ENCODE peak calls at places on chromosomes 6 and 20, in five cellular contexts. W, Q, G, X and F are unnamed samples.
A peak's percentile ranks its signal among the peaks of the same experiment; 100 is the strongest.

GRCh38 chr20:21380711-21381110 is 16.6 kb downstream of the NKX2-4 start:
- DNase-seq in Q (no peak), G (no peak), W (no peak), X (no peak), F (no peak)

GRCh38 chr20:31497838-31498540 is 16.3 kb upstream of the HM13 start:
- DNase-seq in G (no peak), X (peak; percentile 62), W (peak; percentile 42), Q (no peak), F (peak; percentile 82)

GRCh38 chr6:36033935-36034334 is 6.3 kb downstream of the MAPK14 start:
- DNase-seq in X (no peak), W (peak; percentile 52), Q (peak; percentile 19), G (peak; percentile 11), F (no peak)

GRCh38 chr6:110041149-110041548 is 63.0 kb downstream of the GPR6 start:
- DNase-seq in G (no peak), Q (no peak), W (no peak), X (no peak), F (no peak)

GRCh38 chr6:4732691-4733315 is 43.4 kb upstream of the CDYL start:
- DNase-seq in G (peak; percentile 90), Q (peak; percentile 32), W (peak; percentile 96), X (peak; percentile 56), F (peak; percentile 90)

GRCh38 chr6:41935685-41936072 is 5.9 kb downstream of the CCND3 start:
- DNase-seq in G (no peak), W (no peak), Q (no peak), X (no peak), F (no peak)

GRCh38 chr20:62363920-62364851 is 2.9 kb downstream of the LAMA5 start:
- DNase-seq in W (peak; percentile 34), X (peak; percentile 46), Q (peak; percentile 28), G (no peak), F (peak; percentile 68)

GRCh38 chr6:154847318-154847717 is 114.1 kb downstream of the SCAF8 start:
- DNase-seq in Q (no peak), X (no peak), W (no peak), G (no peak), F (no peak)

GRCh38 chr6:77092971-77093370 is 370.3 kb downstream of the HTR1B start:
- DNase-seq in W (peak; percentile 3), Q (no peak), X (no peak), G (peak; percentile 9), F (peak; percentile 76)

GRCh38 chr20:46985241-46985640 is 90.6 kb downstream of the EYA2 start:
- DNase-seq in X (no peak), Q (no peak), W (no peak), G (no peak), F (no peak)

GRCh38 chr20:38354227-38354626 is 7.9 kb downstream of the LBP start:
- DNase-seq in W (no peak), X (no peak), G (no peak), Q (no peak), F (no peak)

GRCh38 chr6:155313602-155314091 is 637 bp downstream of the TFB1M start:
- DNase-seq in W (peak; percentile 10), G (peak; percentile 10), X (no peak), Q (no peak), F (peak; percentile 14)

GRCh38 chr20:15654208-15654649 is 919.0 kb downstream of the KIF16B start:
- DNase-seq in X (no peak), Q (no peak), W (peak; percentile 11), G (peak; percentile 45), F (peak; percentile 63)

GRCh38 chr20:44637490-44638372 is 13.8 kb downstream of the ADA start:
- DNase-seq in Q (peak; percentile 84), W (no peak), G (no peak), X (peak; percentile 82), F (no peak)

GRCh38 chr20:3195607-3196230 is 8.8 kb downstream of the DDRGK1 start:
- DNase-seq in G (no peak), W (no peak), X (no peak), Q (no peak), F (no peak)

GRCh38 chr20:25077610-25078169 is 4.3 kb downstream of the VSX1 start:
- DNase-seq in X (peak; percentile 72), Q (peak; percentile 82), G (no peak), W (peak; percentile 14), F (peak; percentile 40)

GRCh38 chr6:143427109-143427817 is 23.2 kb downstream of the ADAT2 start:
- DNase-seq in G (peak; percentile 87), Q (peak; percentile 31), W (peak; percentile 84), X (peak; percentile 55), F (peak; percentile 85)

GRCh38 chr6:128885381-128885780 is 2.4 kb downstream of the LAMA2 start:
- DNase-seq in W (no peak), X (no peak), G (no peak), Q (no peak), F (no peak)

GRCh38 chr6:104754788-104755409 is 104.8 kb downstream of the HACE1 start:
- DNase-seq in G (no peak), Q (no peak), X (no peak), W (peak; percentile 3), F (peak; percentile 32)

GRCh38 chr6:15479761-15480160 is 183.1 kb downstream of the DTNBP1 start:
- DNase-seq in X (no peak), G (peak; percentile 44), W (peak; percentile 65), Q (no peak), F (no peak)

GRCh38 chr6:122620428-122620827 is 10.2 kb downstream of the PKIB start:
- DNase-seq in G (no peak), X (no peak), Q (no peak), W (no peak), F (no peak)

GRCh38 chr6:122620902-122621301 is 10.7 kb downstream of the PKIB start:
- DNase-seq in X (no peak), Q (no peak), G (peak; percentile 55), W (peak; percentile 70), F (no peak)

GRCh38 chr6:122623279-122623678 is 13.1 kb downstream of the PKIB start:
- DNase-seq in Q (no peak), W (peak; percentile 44), G (no peak), X (no peak), F (peak; percentile 3)

GRCh38 chr6:122621638-122622037 is 11.4 kb downstream of the PKIB start:
- DNase-seq in X (no peak), G (no peak), Q (no peak), W (no peak), F (no peak)

GRCh38 chr6:122622404-122622938 is 12.3 kb downstream of the PKIB start:
- DNase-seq in W (peak; percentile 43), Q (no peak), X (peak; percentile 9), G (no peak), F (no peak)
- TF ChIP-seq CTCF in W (no peak), Q (no peak), X (no peak), G (no peak), F (no peak)

GRCh38 chr6:99821164-99821563 is 172.9 kb downstream of the MCHR2 start:
- DNase-seq in X (no peak), Q (no peak), G (no peak), W (no peak), F (no peak)

GRCh38 chr6:99819853-99820252 is 174.2 kb downstream of the MCHR2 start:
- DNase-seq in W (no peak), Q (no peak), X (no peak), G (no peak), F (no peak)

GRCh38 chr6:99818161-99818560 is 175.9 kb downstream of the MCHR2 start:
- DNase-seq in X (no peak), W (no peak), Q (no peak), G (no peak), F (no peak)

GRCh38 chr6:99822741-99823512 is 171.1 kb downstream of the MCHR2 start:
- DNase-seq in W (peak; percentile 57), X (no peak), G (peak; percentile 67), Q (no peak), F (peak; percentile 49)
- TF ChIP-seq CTCF in W (peak; percentile 64), X (peak; percentile 14), G (peak; percentile 59), Q (no peak), F (peak; percentile 39)

GRCh38 chr6:52517502-52518278 is 59.2 kb downstream of the TRAM2 start:
- DNase-seq in X (peak; percentile 86), Q (peak; percentile 91), W (peak; percentile 97), G (peak; percentile 97), F (peak; percentile 98)
- TF ChIP-seq CTCF in X (no peak), Q (no peak), W (no peak), G (no peak), F (no peak)

DNA sequence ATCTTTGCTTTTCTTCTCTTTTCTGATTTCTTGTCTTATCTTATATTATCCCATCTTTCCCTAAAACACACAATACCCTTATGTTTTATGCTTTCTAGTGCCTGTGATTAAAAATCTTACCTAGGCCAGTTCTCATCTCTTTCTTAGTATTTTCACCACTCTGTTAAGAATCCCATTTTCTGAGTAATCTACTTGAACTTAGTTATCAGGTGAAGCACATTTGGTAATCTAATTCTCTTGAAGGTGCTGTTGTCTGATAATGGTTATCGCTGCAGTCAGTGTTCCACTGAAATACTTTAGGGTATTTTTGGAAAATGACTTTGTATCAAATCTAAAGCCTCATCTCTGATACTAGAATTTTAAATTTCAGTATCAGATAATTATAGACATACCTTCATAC is 192.5 kb upstream of the MAN1A1 start:
- DNase-seq in Q (no peak), G (no peak), W (no peak), X (no peak), F (no peak)
- TF ChIP-seq CTCF in Q (no peak), G (no peak), W (no peak), X (no peak), F (no peak)

GRCh38 chr20:51262240-51262639 is 239.3 kb upstream of the KCNG1 start:
- DNase-seq in X (no peak), G (no peak), Q (no peak), W (no peak), F (no peak)

GRCh38 chr20:51258582-51259175 is 235.8 kb upstream of the KCNG1 start:
- DNase-seq in W (peak; percentile 64), X (no peak), G (peak; percentile 11), Q (no peak), F (peak; percentile 7)

GRCh38 chr20:51265366-51265765 is 242.5 kb upstream of the KCNG1 start:
- DNase-seq in W (no peak), Q (no peak), G (no peak), X (no peak), F (no peak)

GRCh38 chr20:51255417-51255816 is 232.5 kb upstream of the KCNG1 start:
- DNase-seq in Q (no peak), X (no peak), W (no peak), G (no peak), F (no peak)

DNA sequence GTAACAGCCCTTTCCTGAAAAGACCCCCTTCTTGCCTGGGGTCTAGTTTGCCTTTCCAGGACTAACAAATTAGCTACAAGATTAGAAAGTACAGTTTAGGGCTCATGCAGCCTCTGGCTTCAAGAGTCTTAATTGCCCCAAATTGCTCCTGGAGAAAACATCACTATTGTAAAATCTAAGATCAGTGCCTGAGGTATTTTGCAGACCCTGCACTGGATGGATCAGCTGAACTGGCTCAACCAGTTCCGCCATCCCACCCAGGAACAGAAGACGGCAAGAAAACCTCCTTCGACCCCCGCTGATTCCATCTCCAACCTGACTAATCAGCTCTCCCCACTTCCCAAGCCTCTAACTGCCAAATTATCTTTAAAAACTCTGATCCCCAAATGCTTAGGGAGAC is 236.5 kb upstream of the KCNG1 start:
- DNase-seq in W (no peak), Q (no peak), G (no peak), X (no peak), F (no peak)
- TF ChIP-seq CTCF in W (no peak), Q (no peak), G (no peak), X (no peak), F (no peak)